ENCODE peak calls at places on chromosomes 1 and 21, in five cellular contexts. N, C, F, Y and Q are unnamed samples.

GRCh38 chr21:38646213-38646837 is 148.0 kb upstream of the ERG start:
- DNase-seq in N (no peak), C (no peak), F (no peak), Y (no peak), Q (no peak)

GRCh38 chr1:81453971-81454370 is 346.8 kb upstream of the ADGRL2 start:
- DNase-seq in N (no peak), C (no peak), F (no peak), Y (no peak), Q (no peak)

GRCh38 chr21:37636152-37636860 is 269.7 kb downstream of the DYRK1A start:
- DNase-seq in N (no peak), C (peak; percentile 8), F (no peak), Y (no peak), Q (peak; percentile 91)

GRCh38 chr1:204647114-204647804 is 38.3 kb downstream of the LRRN2 start:
- DNase-seq in N (no peak), C (peak; percentile 22), F (peak; percentile 25), Y (no peak), Q (no peak)

GRCh38 chr1:228308628-228309547 is 97.7 kb downstream of the TRIM11 start:
- DNase-seq in N (no peak), C (no peak), F (no peak), Y (peak; percentile 45), Q (no peak)

GRCh38 chr21:45542667-45543370 is 579 bp upstream of the SLC19A1 start:
- DNase-seq in N (no peak), C (no peak), F (no peak), Y (no peak), Q (no peak)

GRCh38 chr1:248114890-248115289 is 19.9 kb downstream of the OR2L13 start:
- DNase-seq in N (no peak), C (peak; percentile 2), F (no peak), Y (no peak), Q (no peak)

GRCh38 chr21:38956006-38956405 is 150.3 kb downstream of the ETS2 start:
- DNase-seq in N (no peak), C (no peak), F (no peak), Y (no peak), Q (no peak)

GRCh38 chr1:224357626-224358124 is 996 bp downstream of the CNIH4 start:
- DNase-seq in N (no peak), C (peak; percentile 64), F (peak; percentile 42), Y (no peak), Q (no peak)

GRCh38 chr1:3684031-3684430 is 31.7 kb downstream of the TP73 start:
- DNase-seq in N (no peak), C (no peak), F (no peak), Y (peak; percentile 85), Q (no peak)

GRCh38 chr1:19033926-19034680 is 77.6 kb upstream of the IFFO2 start:
- DNase-seq in N (no peak), C (no peak), F (no peak), Y (peak; percentile 41), Q (no peak)

GRCh38 chr1:67880056-67880601 is 46.9 kb upstream of the GNG12 start:
- DNase-seq in N (no peak), C (peak; percentile 52), F (no peak), Y (no peak), Q (no peak)

GRCh38 chr1:12851779-12852178 is 3.3 kb upstream of the HNRNPCL1 start:
- DNase-seq in N (no peak), C (no peak), F (no peak), Y (no peak), Q (no peak)

GRCh38 chr1:34924759-34925555 is 4.5 kb downstream of the DLGAP3 start:
- DNase-seq in N (peak; percentile 24), C (peak; percentile 5), F (peak; percentile 66), Y (peak; percentile 89), Q (no peak)